ENCODE peak calls at places on chromosomes 3 and 15, in five cellular contexts. N, Y, C, X and Q are unnamed samples.

GRCh38 chr3:14780927-14781507 is 37.7 kb upstream of the FGD5 start:
- DNase-seq in N (peak; percentile 76), X (peak; percentile 81), C (peak; percentile 55), Y (peak; percentile 86), Q (peak; percentile 78)

GRCh38 chr3:150921207-150921606 is 16.0 kb upstream of the MINDY4B start:
- DNase-seq in X (no peak), C (no peak), N (no peak), Y (no peak), Q (no peak)

GRCh38 chr15:47727676-47728075 is 10.4 kb downstream of the SEMA6D start:
- DNase-seq in X (no peak), N (no peak), C (no peak), Y (no peak), Q (no peak)

GRCh38 chr3:106140471-106140870 is 271.7 kb upstream of the CBLB start:
- DNase-seq in Y (no peak), N (no peak), C (no peak), X (no peak), Q (peak; percentile 66)

GRCh38 chr15:59817834-59818233 is 128.7 kb upstream of the BNIP2 start:
- DNase-seq in X (no peak), N (no peak), C (no peak), Y (no peak), Q (no peak)

GRCh38 chr3:124316034-124316287 is 324.0 kb upstream of the ROPN1 start:
- DNase-seq in C (no peak), X (no peak), N (no peak), Y (no peak), Q (no peak)

GRCh38 chr3:126850370-126851085 is 132.4 kb upstream of the PLXNA1 start:
- DNase-seq in C (peak; percentile 14), Y (peak; percentile 72), N (peak; percentile 83), X (no peak), Q (peak; percentile 93)

GRCh38 chr15:82197734-82198594 is 64.6 kb downstream of the EFL1 start:
- DNase-seq in X (peak; percentile 61), N (peak; percentile 81), Y (peak; percentile 79), C (peak; percentile 71), Q (peak; percentile 74)

GRCh38 chr3:72336821-72337479 is 511.3 kb downstream of the SHQ1 start:
- DNase-seq in X (no peak), Y (peak; percentile 58), C (peak; percentile 45), N (peak; percentile 89), Q (no peak)

GRCh38 chr3:177281292-177281942 is 84.1 kb upstream of the TBL1XR1 start:
- DNase-seq in Y (no peak), X (no peak), C (no peak), N (no peak), Q (no peak)

GRCh38 chr3:154022603-154023002 is 98.6 kb upstream of the ARHGEF26 start:
- DNase-seq in X (no peak), C (no peak), Y (no peak), N (peak; percentile 8), Q (no peak)

GRCh38 chr3:79651536-79652065 is 116.2 kb downstream of the ROBO1 start:
- DNase-seq in Y (peak; percentile 21), X (no peak), C (no peak), N (no peak), Q (no peak)

GRCh38 chr15:45637552-45638033 is 2.8 kb downstream of the SQOR start:
- DNase-seq in X (peak; percentile 85), C (peak; percentile 59), N (peak; percentile 96), Y (no peak), Q (no peak)

GRCh38 chr3:33717616-33717865 is 513 bp downstream of the CLASP2 start:
- DNase-seq in Y (peak; percentile 73), N (peak; percentile 70), C (peak; percentile 70), X (no peak), Q (peak; percentile 81)

GRCh38 chr3:170419301-170420087 is 826 bp downstream of the CLDN11 start:
- DNase-seq in Y (peak; percentile 64), X (peak; percentile 47), N (peak; percentile 48), C (no peak), Q (no peak)

GRCh38 chr3:149908558-149908957 is 62.1 kb downstream of the PFN2 start:
- DNase-seq in Y (no peak), N (no peak), C (no peak), X (no peak), Q (no peak)

GRCh38 chr3:45756055-45756454 is 40.3 kb downstream of the SLC6A20 start:
- DNase-seq in Y (no peak), X (no peak), N (no peak), C (no peak), Q (no peak)

GRCh38 chr3:143119009-143119914 is at the start of gene CHST2:
- DNase-seq in Y (peak; percentile 81), C (peak; percentile 25), N (peak; percentile 87), X (peak; percentile 97), Q (peak; percentile 18)

DNA sequence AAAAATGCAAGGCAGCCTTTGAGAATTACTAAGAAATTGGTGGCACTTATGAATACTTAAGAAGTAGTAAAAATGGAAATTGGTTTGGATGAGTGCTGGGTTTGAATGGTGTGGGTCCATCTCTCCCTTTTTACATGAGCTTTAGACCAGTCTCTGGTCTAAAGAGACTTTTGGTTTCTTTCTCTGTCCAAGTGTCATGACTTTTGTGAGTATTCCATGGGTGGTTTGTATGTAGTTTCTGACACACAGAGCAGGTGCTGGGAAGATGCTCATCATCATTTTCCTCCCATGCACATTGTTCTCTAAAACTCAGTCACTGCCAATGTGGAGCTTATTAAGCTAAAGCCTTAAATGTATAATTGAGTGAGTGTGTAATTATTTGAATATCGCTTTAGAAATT is 63.5 kb downstream of the KAT2B start:
- DNase-seq in N (no peak), C (no peak), X (no peak), Y (no peak), Q (no peak)
- TF ChIP-seq CTCF in N (no peak), C (no peak), X (no peak), Y (no peak), Q (no peak)

GRCh38 chr15:90863987-90864386 is 4.4 kb upstream of the FURIN start:
- DNase-seq in Y (no peak), X (no peak), N (no peak), C (no peak), Q (no peak)
- TF ChIP-seq CTCF in Y (no peak), X (no peak), N (no peak), C (no peak), Q (no peak)

DNA sequence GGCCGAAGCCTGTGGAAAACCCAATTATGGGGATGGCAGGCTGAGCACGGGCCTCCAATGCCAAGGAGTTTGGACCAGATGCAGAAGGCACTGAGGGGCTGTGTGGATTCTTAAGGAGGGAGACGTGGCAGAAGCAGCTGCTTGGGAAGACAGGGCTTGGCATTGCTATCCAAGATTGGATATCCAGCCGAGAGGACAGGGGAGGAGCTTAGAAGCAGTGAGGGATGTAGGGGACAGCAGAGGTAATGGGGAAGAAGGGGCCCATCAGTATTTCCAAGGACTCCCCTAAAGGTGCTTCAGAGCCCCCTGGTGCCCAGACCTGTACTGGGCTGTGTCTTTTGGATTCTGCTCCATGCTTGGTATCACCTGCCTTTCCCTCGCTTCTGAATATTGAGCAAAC is 112.8 kb upstream of the TLE3 start:
- DNase-seq in N (no peak), X (no peak), Y (no peak), C (no peak), Q (no peak)
- TF ChIP-seq CTCF in N (peak; percentile 18), X (no peak), Y (no peak), C (no peak), Q (peak; percentile 22)

GRCh38 chr15:95503640-95504225 is 826.8 kb upstream of the NR2F2 start:
- DNase-seq in C (no peak), N (no peak), X (peak; percentile 24), Y (no peak), Q (no peak)
- TF ChIP-seq CTCF in C (no peak), N (no peak), X (no peak), Y (no peak), Q (no peak)